ENCODE peak calls at places on chromosomes 13 and 19, in four cellular contexts. One of them, this sample, is unnamed.

GRCh38 chr13:35479223-35479536 is 2.7 kb upstream of the MAB21L1 start:
- DNase-seq in substantia nigra: no peak
- DNase-seq in small intestine: no peak
- DNase-seq in ELF-1: no peak
- DNase-seq in this sample: no peak

GRCh38 chr19:3565177-3565576 is 7.6 kb upstream of the HMG20B start:
- DNase-seq in ELF-1: peak; percentile 81
- DNase-seq in substantia nigra: no peak
- DNase-seq in small intestine: no peak
- DNase-seq in this sample: no peak

GRCh38 chr13:24618219-24618955 is 61.8 kb upstream of the ATP12A start:
- DNase-seq in ELF-1: peak; percentile 5
- DNase-seq in small intestine: peak; percentile 68
- DNase-seq in substantia nigra: no peak
- DNase-seq in this sample: no peak

GRCh38 chr13:34044660-34045080 is 226.7 kb downstream of the RFC3 start:
- DNase-seq in small intestine: no peak
- DNase-seq in ELF-1: no peak
- DNase-seq in substantia nigra: no peak
- DNase-seq in this sample: no peak

GRCh38 chr13:96003304-96003703 is 49.9 kb downstream of the UGGT2 start:
- DNase-seq in ELF-1: no peak
- DNase-seq in small intestine: no peak
- DNase-seq in substantia nigra: no peak
- DNase-seq in this sample: no peak

GRCh38 chr19:49570138-49570856 is 10.1 kb downstream of the NOSIP start:
- DNase-seq in substantia nigra: peak; percentile 20
- DNase-seq in ELF-1: peak; percentile 84
- DNase-seq in small intestine: peak; percentile 87
- DNase-seq in this sample: no peak

GRCh38 chr13:36685912-36686311 is 12.1 kb downstream of the SERTM1 start:
- DNase-seq in substantia nigra: no peak
- DNase-seq in small intestine: no peak
- DNase-seq in ELF-1: no peak
- DNase-seq in this sample: no peak

GRCh38 chr13:34776390-34776981 is 165.6 kb upstream of the NBEA start:
- DNase-seq in ELF-1: no peak
- DNase-seq in substantia nigra: no peak
- DNase-seq in small intestine: no peak
- DNase-seq in this sample: no peak

GRCh38 chr13:29761815-29762214 is 88.6 kb downstream of the UBL3 start:
- DNase-seq in ELF-1: no peak
- DNase-seq in substantia nigra: no peak
- DNase-seq in small intestine: no peak
- DNase-seq in this sample: no peak

GRCh38 chr13:21399741-21400140 is 59.4 kb downstream of the ZDHHC20 start:
- DNase-seq in substantia nigra: no peak
- DNase-seq in ELF-1: no peak
- DNase-seq in small intestine: no peak
- DNase-seq in this sample: no peak

GRCh38 chr19:51559240-51559639 is 11.8 kb upstream of the ZNF175 start:
- DNase-seq in ELF-1: no peak
- DNase-seq in small intestine: no peak
- DNase-seq in substantia nigra: no peak
- DNase-seq in this sample: no peak

GRCh38 chr19:5150902-5151741 is 182.2 kb downstream of the KDM4B start:
- DNase-seq in substantia nigra: no peak
- DNase-seq in ELF-1: no peak
- DNase-seq in small intestine: no peak
- DNase-seq in this sample: no peak

GRCh38 chr13:113630296-113630695 is 27.7 kb downstream of the ATP4B start:
- DNase-seq in substantia nigra: no peak
- DNase-seq in small intestine: no peak
- DNase-seq in ELF-1: no peak
- DNase-seq in this sample: peak; percentile 11

GRCh38 chr19:37654833-37655688 is at the start of gene ZFP30:
- DNase-seq in ELF-1: peak; percentile 87
- DNase-seq in substantia nigra: peak; percentile 71
- DNase-seq in small intestine: peak; percentile 70
- DNase-seq in this sample: peak; percentile 78

GRCh38 chr13:111612918-111613317 is 292.5 kb downstream of the TEX29 start:
- DNase-seq in substantia nigra: no peak
- DNase-seq in ELF-1: no peak
- DNase-seq in small intestine: no peak
- DNase-seq in this sample: no peak

GRCh38 chr13:99845136-99845874 is 126.3 kb downstream of the ZIC5 start:
- DNase-seq in small intestine: no peak
- DNase-seq in ELF-1: no peak
- DNase-seq in substantia nigra: no peak
- DNase-seq in this sample: no peak

GRCh38 chr13:105333416-105333815 is 1202.0 kb downstream of the EFNB2 start:
- DNase-seq in substantia nigra: no peak
- DNase-seq in ELF-1: no peak
- DNase-seq in small intestine: no peak
- DNase-seq in this sample: no peak

GRCh38 chr13:102530751-102531150 is 66.0 kb upstream of the TPP2 start:
- DNase-seq in ELF-1: no peak
- DNase-seq in small intestine: no peak
- DNase-seq in substantia nigra: no peak
- DNase-seq in this sample: no peak

GRCh38 chr19:13208131-13208963 is 58.1 kb downstream of the IER2 start:
- DNase-seq in substantia nigra: no peak
- DNase-seq in small intestine: no peak
- DNase-seq in ELF-1: no peak
- DNase-seq in this sample: peak; percentile 54